ENCODE peak calls at places on chromosome 14, in eight cellular contexts. C, M, A, B, L, T, F and O are unnamed samples.

GRCh38 chr14:51963164-51963733 is 26.1 kb upstream of the RTRAF start:
- DNase-seq in C (peak; percentile 56), M (peak; percentile 45), A (no peak), B (no peak), L (no peak), T (no peak), F (no peak), O (peak; percentile 78)

GRCh38 chr14:100895411-100895810 is 8.1 kb downstream of the RTL1 start:
- DNase-seq in C (no peak), M (no peak), A (no peak), B (peak; percentile 28), L (no peak), T (no peak), F (no peak), O (no peak)

GRCh38 chr14:68921666-68922065 is 57.4 kb downstream of the ACTN1 start:
- DNase-seq in C (no peak), M (no peak), A (no peak), B (no peak), L (no peak), T (no peak), F (no peak), O (no peak)

GRCh38 chr14:50744242-50744641 is 76.1 kb upstream of the SAV1 start:
- DNase-seq in C (no peak), M (no peak), A (no peak), B (no peak), L (no peak), T (no peak), F (no peak), O (no peak)

GRCh38 chr14:76863724-76864407 is 37.7 kb downstream of the LRRC74A start:
- DNase-seq in C (no peak), M (no peak), A (peak; percentile 81), B (peak; percentile 75), L (no peak), T (no peak), F (no peak), O (peak; percentile 58)

GRCh38 chr14:71203306-71203705 is 296.0 kb downstream of the PCNX1 start:
- DNase-seq in C (no peak), M (no peak), A (no peak), B (no peak), L (no peak), T (no peak), F (no peak), O (no peak)

GRCh38 chr14:69573841-69574265 is 818 bp downstream of the CCDC177 start:
- DNase-seq in C (peak; percentile 66), M (no peak), A (no peak), B (no peak), L (no peak), T (no peak), F (no peak), O (no peak)

GRCh38 chr14:95287176-95287754 is 32.4 kb downstream of the CLMN start:
- DNase-seq in C (no peak), M (no peak), A (no peak), B (peak; percentile 39), L (no peak), T (no peak), F (no peak), O (no peak)

GRCh38 chr14:30808576-30808975 is 65.8 kb upstream of the COCH start:
- DNase-seq in C (no peak), M (no peak), A (no peak), B (no peak), L (no peak), T (no peak), F (no peak), O (no peak)

GRCh38 chr14:76329150-76329881 is 46.6 kb upstream of the ESRRB start:
- DNase-seq in C (peak; percentile 13), M (no peak), A (no peak), B (no peak), L (no peak), T (no peak), F (no peak), O (no peak)

GRCh38 chr14:66495214-66496098 is 9.3 kb downstream of the CCDC196 start:
- DNase-seq in C (peak; percentile 71), M (peak; percentile 81), A (peak; percentile 43), B (no peak), L (no peak), T (no peak), F (peak; percentile 66), O (peak; percentile 85)

DNA sequence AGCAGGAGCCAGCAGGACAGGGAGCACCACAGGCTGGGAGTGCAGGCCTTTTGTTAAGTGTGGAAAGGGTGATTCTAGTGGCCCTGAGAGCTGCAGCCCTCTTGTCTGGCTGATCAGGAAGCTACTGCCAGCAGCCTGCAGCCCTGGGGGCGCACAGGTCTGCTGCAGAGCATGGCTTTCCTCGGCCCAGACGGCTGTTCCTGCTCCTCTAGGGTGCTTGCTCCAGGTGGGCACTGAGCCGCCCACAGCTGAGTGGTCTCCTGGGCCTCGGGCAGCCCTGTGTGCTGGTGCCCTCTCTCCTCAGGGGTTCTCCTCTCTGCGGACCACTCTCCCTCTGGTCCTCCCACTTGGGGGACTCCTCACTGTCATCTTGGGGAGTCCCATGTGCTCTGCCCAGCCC is 18.9 kb downstream of the CCDC88C start:
- DNase-seq in C (no peak), M (no peak), A (no peak), B (no peak), L (no peak), T (no peak), F (no peak), O (no peak)
- H3K4me3 ChIP-seq in C (no peak overlapping the region), M (no peak overlapping the region), A (no peak overlapping the region), B (no peak overlapping the region), L (no peak overlapping the region), T (no peak overlapping the region), F (no peak overlapping the region), O (no peak overlapping the region)

GRCh38 chr14:36056846-36057245 is 119.7 kb downstream of the PTCSC3 start:
- DNase-seq in C (no peak), M (no peak), A (no peak), B (no peak), L (no peak), T (no peak), F (no peak), O (no peak)
- TF ChIP-seq CTCF in C (no peak), M (no peak), A (no peak), B (no peak), L (no peak), T (no peak), F (no peak), O (no peak)

GRCh38 chr14:46861753-46862152 is 210.2 kb upstream of the RPL10L start:
- DNase-seq in C (no peak), M (no peak), A (no peak), B (no peak), L (no peak), T (no peak), F (no peak), O (no peak)
- H3K4me3 ChIP-seq in C (no peak overlapping the region), M (no peak overlapping the region), A (no peak overlapping the region), B (no peak overlapping the region), L (no peak overlapping the region), T (no peak overlapping the region), F (no peak overlapping the region), O (no peak overlapping the region)

DNA sequence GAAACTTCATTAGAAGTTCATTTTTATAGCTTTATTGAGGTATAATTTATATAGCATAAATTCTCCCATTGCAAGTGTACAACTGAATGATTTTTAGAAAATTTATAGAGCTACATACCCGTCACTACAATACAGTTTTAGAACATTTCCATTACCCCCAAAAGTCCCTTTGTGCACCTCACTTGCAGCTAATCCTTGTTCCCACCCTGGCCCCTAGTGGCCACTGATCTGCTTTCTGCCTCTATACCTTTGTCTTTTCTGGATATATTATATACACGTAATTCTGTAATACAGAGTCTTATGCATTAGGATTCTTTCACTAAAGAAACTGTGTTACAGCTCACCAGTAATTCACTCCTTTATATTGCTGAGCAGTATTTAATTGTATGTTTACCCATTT is 145.1 kb upstream of the DIO2 start:
- DNase-seq in C (peak; percentile 19), M (peak; percentile 47), A (no peak), B (no peak), L (no peak), T (no peak), F (no peak), O (peak; percentile 50)
- TF ChIP-seq CTCF in C (peak; percentile 51), M (peak; percentile 66), A (no peak), B (no peak), L (peak; percentile 18), T (no peak), F (peak; percentile 66), O (peak; percentile 69)

GRCh38 chr14:73465833-73466532 is 7.6 kb upstream of the NUMB start:
- DNase-seq in C (no peak), M (no peak), A (no peak), B (no peak), L (no peak), T (no peak), F (no peak), O (no peak)

GRCh38 chr14:73467800-73468199 is 9.5 kb upstream of the NUMB start:
- DNase-seq in C (no peak), M (no peak), A (no peak), B (no peak), L (no peak), T (no peak), F (no peak), O (no peak)

GRCh38 chr14:73471582-73472181 is 13.3 kb upstream of the NUMB start:
- DNase-seq in C (no peak), M (no peak), A (no peak), B (no peak), L (no peak), T (no peak), F (no peak), O (no peak)

GRCh38 chr14:73467377-73467776 is 9.0 kb upstream of the NUMB start:
- DNase-seq in C (no peak), M (no peak), A (peak; percentile 80), B (no peak), L (peak; percentile 90), T (no peak), F (no peak), O (peak; percentile 66)

GRCh38 chr14:73468808-73469386 is 10.6 kb upstream of the NUMB start:
- DNase-seq in C (no peak), M (no peak), A (no peak), B (no peak), L (no peak), T (no peak), F (no peak), O (no peak)
- H3K4me3 ChIP-seq in C (no peak overlapping the region), M (no peak overlapping the region), A (no peak overlapping the region), B (no peak overlapping the region), L (no peak overlapping the region), T (no peak overlapping the region), F (no peak overlapping the region), O (no peak overlapping the region)

GRCh38 chr14:98494582-98494981 is 777.4 kb downstream of the BCL11B start:
- DNase-seq in C (peak; percentile 52), M (no peak), A (no peak), B (no peak), L (no peak), T (no peak), F (no peak), O (no peak)
- TF ChIP-seq CTCF in C (no peak), M (no peak), A (no peak), B (no peak), L (no peak), T (no peak), F (no peak), O (no peak)